ENCODE peak calls at places on chromosomes 2 and 18, in seven cellular contexts. One of them, this sample, is unnamed. For H3K4me1 and H3K27me3, the result is how much of the 10 kb centered on the place peaks cover.

GRCh38 chr2:198309673-198310280 is 505.4 kb downstream of the PLCL1 start:
- DNase-seq in psoas muscle: no peak
- DNase-seq in adipocyte: peak
- DNase-seq in GM23338: peak
- DNase-seq in small intestine: peak
- DNase-seq in spleen: no peak
- DNase-seq in HCT116: peak
- DNase-seq in this sample: peak

GRCh38 chr2:106160786-106161261 is 33.3 kb downstream of the UXS1 start:
- DNase-seq in psoas muscle: peak
- DNase-seq in adipocyte: no peak
- DNase-seq in GM23338: no peak
- DNase-seq in small intestine: no peak
- DNase-seq in spleen: peak
- DNase-seq in HCT116: no peak
- DNase-seq in this sample: no peak

GRCh38 chr2:167331636-167332232 is 443.5 kb downstream of the XIRP2 start:
- DNase-seq in psoas muscle: no peak
- DNase-seq in adipocyte: no peak
- DNase-seq in GM23338: peak
- DNase-seq in small intestine: no peak
- DNase-seq in spleen: no peak
- DNase-seq in HCT116: no peak
- DNase-seq in this sample: no peak

GRCh38 chr18:69759046-69759445 is 188.6 kb downstream of the CD226 start:
- DNase-seq in psoas muscle: no peak
- DNase-seq in adipocyte: no peak
- DNase-seq in GM23338: no peak
- DNase-seq in small intestine: no peak
- DNase-seq in spleen: no peak
- DNase-seq in HCT116: no peak
- DNase-seq in this sample: no peak

GRCh38 chr2:109164739-109165221 is 35.8 kb downstream of the SH3RF3 start:
- DNase-seq in psoas muscle: no peak
- DNase-seq in adipocyte: peak
- DNase-seq in GM23338: no peak
- DNase-seq in small intestine: no peak
- DNase-seq in spleen: no peak
- DNase-seq in HCT116: no peak
- DNase-seq in this sample: no peak

GRCh38 chr2:105576440-105577241 is 168.1 kb upstream of the NCK2 start:
- DNase-seq in psoas muscle: no peak
- DNase-seq in adipocyte: peak
- DNase-seq in GM23338: peak
- DNase-seq in small intestine: peak
- DNase-seq in spleen: no peak
- DNase-seq in HCT116: peak
- DNase-seq in this sample: peak

GRCh38 chr2:206296128-206296527 is 21.7 kb downstream of the ZDBF2 start:
- DNase-seq in psoas muscle: no peak
- DNase-seq in adipocyte: peak
- DNase-seq in GM23338: no peak
- DNase-seq in small intestine: no peak
- DNase-seq in spleen: no peak
- DNase-seq in HCT116: no peak
- DNase-seq in this sample: no peak

GRCh38 chr2:130354135-130354420 is 1.8 kb upstream of the PTPN18 start:
- DNase-seq in psoas muscle: no peak
- DNase-seq in adipocyte: no peak
- DNase-seq in GM23338: no peak
- DNase-seq in small intestine: no peak
- DNase-seq in spleen: no peak
- DNase-seq in HCT116: no peak
- DNase-seq in this sample: no peak

GRCh38 chr2:20532634-20533437 is 86.0 kb downstream of the RHOB start:
- DNase-seq in psoas muscle: no peak
- DNase-seq in adipocyte: peak
- DNase-seq in GM23338: peak
- DNase-seq in small intestine: no peak
- DNase-seq in spleen: peak
- DNase-seq in HCT116: no peak
- DNase-seq in this sample: no peak

GRCh38 chr2:128425731-128426620 is 107.3 kb upstream of the HS6ST1 start:
- DNase-seq in psoas muscle: peak
- DNase-seq in adipocyte: no peak
- DNase-seq in GM23338: no peak
- DNase-seq in small intestine: no peak
- DNase-seq in spleen: peak
- DNase-seq in HCT116: no peak
- DNase-seq in this sample: peak

GRCh38 chr2:85826990-85827878 is 61.6 kb downstream of the ST3GAL5 start:
- DNase-seq in psoas muscle: peak
- DNase-seq in adipocyte: peak
- DNase-seq in GM23338: peak
- DNase-seq in small intestine: peak
- DNase-seq in spleen: peak
- DNase-seq in HCT116: peak
- DNase-seq in this sample: peak

GRCh38 chr2:71938659-71939587 is 208.7 kb downstream of the CYP26B1 start:
- DNase-seq in psoas muscle: no peak
- DNase-seq in adipocyte: no peak
- DNase-seq in GM23338: no peak
- DNase-seq in small intestine: no peak
- DNase-seq in spleen: peak
- DNase-seq in HCT116: no peak
- DNase-seq in this sample: no peak

GRCh38 chr2:214382229-214382628 is 28.6 kb upstream of the VWC2L start:
- DNase-seq in psoas muscle: no peak
- DNase-seq in adipocyte: no peak
- DNase-seq in GM23338: no peak
- DNase-seq in small intestine: no peak
- DNase-seq in spleen: no peak
- DNase-seq in HCT116: no peak
- DNase-seq in this sample: no peak

GRCh38 chr2:44352510-44352909 is 8.8 kb downstream of the PREPL start:
- DNase-seq in psoas muscle: no peak
- DNase-seq in adipocyte: no peak
- DNase-seq in GM23338: no peak
- DNase-seq in small intestine: no peak
- DNase-seq in spleen: no peak
- DNase-seq in HCT116: no peak
- DNase-seq in this sample: no peak

GRCh38 chr2:44351676-44352075 is 9.6 kb downstream of the PREPL start:
- DNase-seq in psoas muscle: no peak
- DNase-seq in adipocyte: peak
- DNase-seq in GM23338: no peak
- DNase-seq in small intestine: no peak
- DNase-seq in spleen: no peak
- DNase-seq in HCT116: no peak
- DNase-seq in this sample: no peak

GRCh38 chr2:44351088-44351487 is 10.2 kb downstream of the PREPL start:
- DNase-seq in psoas muscle: peak
- DNase-seq in adipocyte: peak
- DNase-seq in GM23338: peak
- DNase-seq in small intestine: no peak
- DNase-seq in spleen: no peak
- DNase-seq in HCT116: no peak
- DNase-seq in this sample: peak

GRCh38 chr2:44358498-44358897 is 2.8 kb downstream of the PREPL start:
- DNase-seq in psoas muscle: peak
- DNase-seq in adipocyte: peak
- DNase-seq in GM23338: no peak
- DNase-seq in small intestine: peak
- DNase-seq in spleen: no peak
- DNase-seq in HCT116: no peak
- DNase-seq in this sample: no peak

GRCh38 chr2:44354761-44355160 is 6.5 kb downstream of the PREPL start:
- DNase-seq in psoas muscle: no peak
- DNase-seq in adipocyte: no peak
- DNase-seq in GM23338: no peak
- DNase-seq in small intestine: no peak
- DNase-seq in spleen: no peak
- DNase-seq in HCT116: no peak
- DNase-seq in this sample: no peak
- H3K4me1 ChIP-seq in psoas muscle: under half
- H3K4me1 ChIP-seq in adipocyte: under half
- H3K4me1 ChIP-seq in GM23338: under half
- H3K4me1 ChIP-seq in small intestine: under half
- H3K4me1 ChIP-seq in spleen: half or more
- H3K4me1 ChIP-seq in HCT116: under half
- H3K4me1 ChIP-seq in this sample: under half

DNA sequence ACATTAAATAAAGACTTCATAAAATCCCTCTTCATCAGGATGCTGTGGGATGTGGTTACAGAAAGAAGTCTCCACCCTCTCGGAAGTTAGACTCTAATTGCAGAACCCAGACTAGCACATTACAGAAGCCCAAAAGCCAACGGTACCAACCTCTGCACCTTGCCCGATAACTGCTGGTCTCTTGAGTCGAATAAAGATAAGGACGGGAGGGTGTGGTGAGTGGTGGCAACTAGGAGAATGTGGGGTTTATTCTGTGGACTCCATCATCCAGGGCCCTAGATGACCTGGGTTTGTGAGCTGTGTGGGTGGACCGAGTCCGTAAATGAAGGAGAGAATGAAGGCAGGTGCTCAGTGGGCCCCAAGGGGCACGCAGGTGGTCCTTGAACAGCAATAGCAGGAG is 462.8 kb upstream of the ID2 start:
- DNase-seq in psoas muscle: no peak
- DNase-seq in adipocyte: no peak
- DNase-seq in GM23338: no peak
- DNase-seq in small intestine: peak
- DNase-seq in spleen: no peak
- DNase-seq in HCT116: no peak
- DNase-seq in this sample: no peak
- H3K27me3 ChIP-seq in psoas muscle: under half
- H3K27me3 ChIP-seq in adipocyte: under half
- H3K27me3 ChIP-seq in GM23338: under half
- H3K27me3 ChIP-seq in small intestine: under half
- H3K27me3 ChIP-seq in spleen: under half
- H3K27me3 ChIP-seq in HCT116: under half
- H3K27me3 ChIP-seq in this sample: under half

GRCh38 chr18:79246309-79247108 is 149.2 kb upstream of the NFATC1 start:
- DNase-seq in psoas muscle: peak
- DNase-seq in adipocyte: peak
- DNase-seq in GM23338: peak
- DNase-seq in small intestine: peak
- DNase-seq in spleen: peak
- DNase-seq in HCT116: peak
- DNase-seq in this sample: peak
- H3K4me3 ChIP-seq in psoas muscle: no peak
- H3K4me3 ChIP-seq in adipocyte: peak
- H3K4me3 ChIP-seq in GM23338: no peak
- H3K4me3 ChIP-seq in small intestine: no peak
- H3K4me3 ChIP-seq in spleen: no peak
- H3K4me3 ChIP-seq in HCT116: peak
- H3K4me3 ChIP-seq in this sample: peak

GRCh38 chr2:30920511-30920910 is 113.3 kb upstream of the CAPN13 start:
- DNase-seq in psoas muscle: no peak
- DNase-seq in adipocyte: no peak
- DNase-seq in GM23338: no peak
- DNase-seq in small intestine: no peak
- DNase-seq in spleen: peak
- DNase-seq in HCT116: no peak
- DNase-seq in this sample: no peak

GRCh38 chr2:30926606-30927005 is 119.4 kb upstream of the CAPN13 start:
- DNase-seq in psoas muscle: no peak
- DNase-seq in adipocyte: no peak
- DNase-seq in GM23338: no peak
- DNase-seq in small intestine: no peak
- DNase-seq in spleen: no peak
- DNase-seq in HCT116: no peak
- DNase-seq in this sample: no peak

GRCh38 chr2:30927561-30928075 is 120.4 kb upstream of the CAPN13 start:
- DNase-seq in psoas muscle: no peak
- DNase-seq in adipocyte: no peak
- DNase-seq in GM23338: no peak
- DNase-seq in small intestine: no peak
- DNase-seq in spleen: peak
- DNase-seq in HCT116: no peak
- DNase-seq in this sample: no peak

GRCh38 chr2:30923575-30923974 is 116.3 kb upstream of the CAPN13 start:
- DNase-seq in psoas muscle: no peak
- DNase-seq in adipocyte: no peak
- DNase-seq in GM23338: no peak
- DNase-seq in small intestine: no peak
- DNase-seq in spleen: peak
- DNase-seq in HCT116: no peak
- DNase-seq in this sample: no peak
- H3K4me1 ChIP-seq in psoas muscle: under half
- H3K4me1 ChIP-seq in adipocyte: under half
- H3K4me1 ChIP-seq in GM23338: under half
- H3K4me1 ChIP-seq in small intestine: under half
- H3K4me1 ChIP-seq in spleen: under half
- H3K4me1 ChIP-seq in HCT116: under half
- H3K4me1 ChIP-seq in this sample: under half